ENCODE peak calls at places on chromosomes 13 and 19, in seven cellular contexts. T, E, O, C, K, Q and D are unnamed samples.

GRCh38 chr19:1407662-1408299 is 395 bp downstream of the DAZAP1 start:
- DNase-seq in T (no peak), E (no peak), O (no peak), C (no peak), K (no peak), Q (no peak), D (no peak)

GRCh38 chr13:53782400-53783030 is 753.9 kb downstream of the OLFM4 start:
- DNase-seq in T (no peak), E (peak), O (peak), C (peak), K (peak), Q (peak), D (peak)

GRCh38 chr13:67229438-67230242 is 496 bp downstream of the PCDH9 start:
- DNase-seq in T (no peak), E (no peak), O (no peak), C (no peak), K (no peak), Q (peak), D (no peak)

GRCh38 chr19:56295531-56296455 is 18.8 kb downstream of the ZSCAN5A start:
- DNase-seq in T (no peak), E (no peak), O (no peak), C (no peak), K (no peak), Q (no peak), D (peak)

GRCh38 chr19:11435057-11435832 is at the start of the genes ODAD3 and PRKCSH:
- DNase-seq in T (peak), E (peak), O (peak), C (peak), K (peak), Q (peak), D (peak)

GRCh38 chr19:56973713-56974553 is 133.4 kb upstream of the PEG3 start:
- DNase-seq in T (no peak), E (no peak), O (no peak), C (peak), K (no peak), Q (peak), D (no peak)

GRCh38 chr19:17248011-17248776 is 2.5 kb upstream of the NR2F6 start:
- DNase-seq in T (no peak), E (no peak), O (no peak), C (peak), K (peak), Q (no peak), D (no peak)

GRCh38 chr13:23469901-23470525 is 36.5 kb upstream of the SACS start:
- DNase-seq in T (no peak), E (no peak), O (no peak), C (no peak), K (no peak), Q (no peak), D (no peak)

GRCh38 chr19:14830702-14831101 is 4.3 kb downstream of the OR7A5 start:
- DNase-seq in T (no peak), E (no peak), O (peak), C (no peak), K (no peak), Q (no peak), D (no peak)

GRCh38 chr19:49553451-49554271 is 25.9 kb downstream of the RCN3 start:
- DNase-seq in T (no peak), E (no peak), O (no peak), C (peak), K (no peak), Q (no peak), D (no peak)

GRCh38 chr19:1590641-1591397 is 1.8 kb downstream of the MBD3 start:
- DNase-seq in T (no peak), E (no peak), O (peak), C (peak), K (no peak), Q (peak), D (no peak)

GRCh38 chr19:789473-790052 is 7.7 kb upstream of the PTBP1 start:
- DNase-seq in T (no peak), E (no peak), O (peak), C (peak), K (no peak), Q (no peak), D (no peak)

GRCh38 chr13:35478384-35479222 is 2.1 kb upstream of the MAB21L1 start:
- DNase-seq in T (no peak), E (no peak), O (no peak), C (no peak), K (peak), Q (peak), D (no peak)

GRCh38 chr19:28990522-28990921 is 222.4 kb downstream of the UQCRFS1 start:
- DNase-seq in T (no peak), E (no peak), O (no peak), C (no peak), K (no peak), Q (no peak), D (peak)

GRCh38 chr13:113179374-113180230 is 21.2 kb downstream of the PROZ start:
- DNase-seq in T (no peak), E (no peak), O (peak), C (no peak), K (no peak), Q (no peak), D (no peak)

GRCh38 chr13:44848956-44849748 is 140.1 kb downstream of the NUFIP1 start:
- DNase-seq in T (no peak), E (no peak), O (no peak), C (no peak), K (no peak), Q (no peak), D (no peak)

GRCh38 chr19:5967571-5967970 is 10.4 kb downstream of the RANBP3 start:
- DNase-seq in T (no peak), E (no peak), O (no peak), C (no peak), K (no peak), Q (no peak), D (no peak)

DNA sequence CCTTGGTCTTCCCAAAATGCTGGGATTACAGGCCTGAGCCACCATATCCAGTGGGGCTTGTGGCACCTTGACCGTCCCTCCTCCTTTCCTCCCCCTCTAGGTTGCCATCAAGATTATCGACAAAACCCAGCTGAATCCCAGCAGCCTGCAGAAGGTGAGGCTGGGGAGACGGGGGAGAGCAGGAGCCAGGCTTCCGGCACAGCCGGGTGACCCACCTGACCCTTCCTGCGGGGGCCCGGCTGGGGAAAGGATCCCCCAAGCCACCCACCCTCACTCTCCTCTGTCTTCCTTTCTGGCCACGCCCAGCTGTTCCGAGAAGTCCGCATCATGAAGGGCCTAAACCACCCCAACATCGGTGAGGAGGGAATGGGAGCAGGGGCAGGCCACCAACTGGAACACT is 11.9 kb downstream of the MARK4 start:
- DNase-seq in T (no peak), E (no peak), O (peak), C (no peak), K (no peak), Q (no peak), D (no peak)
- TF ChIP-seq JUND in T (no peak), E (no peak), O (no peak), C (no peak), K (no peak), Q (no peak), D (no peak)

DNA sequence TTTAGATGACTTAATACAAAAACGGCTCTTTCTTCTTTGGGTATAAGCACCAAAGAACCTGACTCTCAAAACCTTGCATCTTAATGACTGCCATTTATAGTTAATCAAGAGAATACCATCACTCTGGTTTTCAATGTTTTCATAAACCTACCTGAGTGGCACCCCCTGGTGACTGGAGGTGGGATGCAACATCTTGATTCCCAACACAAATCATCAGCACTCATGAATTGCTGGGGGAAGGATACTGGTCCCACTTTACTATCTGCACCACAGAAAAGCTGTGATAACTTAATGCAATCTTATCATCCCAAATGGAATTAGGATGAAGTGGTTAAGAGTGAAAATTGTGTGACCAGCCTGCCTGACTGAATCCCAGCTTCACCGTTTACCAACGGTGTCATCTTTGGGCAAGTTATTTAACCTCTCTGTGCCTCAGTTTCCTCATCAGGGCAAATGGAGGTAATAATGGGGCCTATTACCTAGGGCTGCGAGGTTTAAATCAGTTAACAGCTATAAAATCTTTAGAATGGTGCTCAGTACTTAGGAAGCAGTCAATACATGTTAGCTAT is 366.4 kb downstream of the KLF12 start:
- DNase-seq in T (no peak), E (no peak), O (peak), C (peak), K (no peak), Q (peak), D (no peak)
- TF ChIP-seq JUND in T (no peak), E (no peak), O (no peak), C (no peak), K (no peak), Q (no peak), D (no peak)

GRCh38 chr13:107367258-107367657 is 799.3 kb upstream of the ARGLU1 start:
- DNase-seq in T (no peak), E (no peak), O (no peak), C (no peak), K (no peak), Q (no peak), D (no peak)
- TF ChIP-seq JUND in T (no peak), E (no peak), O (no peak), C (no peak), K (no peak), Q (no peak), D (no peak)

GRCh38 chr13:50974268-50974667 is 64.7 kb downstream of the RNASEH2B start:
- DNase-seq in T (no peak), E (no peak), O (no peak), C (no peak), K (no peak), Q (no peak), D (no peak)

GRCh38 chr13:50969691-50970090 is 60.1 kb downstream of the RNASEH2B start:
- DNase-seq in T (no peak), E (no peak), O (no peak), C (peak), K (peak), Q (no peak), D (peak)
- TF ChIP-seq JUND in T (no peak), E (no peak), O (no peak), C (no peak), K (no peak), Q (no peak), D (no peak)

DNA sequence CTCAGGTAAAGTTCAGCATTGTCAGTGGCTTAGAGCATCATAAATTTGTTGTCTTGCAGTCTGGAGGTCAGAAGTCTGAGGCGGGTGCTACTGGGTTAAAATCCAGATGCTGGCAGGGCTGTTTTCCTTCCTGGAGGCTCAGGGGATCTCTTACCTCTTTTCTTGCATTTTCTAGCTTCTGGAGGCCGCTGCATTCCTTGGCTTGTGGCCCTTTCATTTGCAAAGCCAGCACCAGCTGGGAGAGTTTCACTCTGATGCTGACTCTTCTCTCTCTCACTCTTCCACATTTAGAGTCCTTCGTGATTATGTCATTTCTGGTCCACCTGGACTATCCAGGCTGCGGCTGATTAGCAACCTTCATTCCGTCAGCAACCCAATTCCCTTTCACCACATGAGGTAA is 38.1 kb upstream of the SLC10A2 start:
- DNase-seq in T (no peak), E (no peak), O (no peak), C (no peak), K (peak), Q (no peak), D (no peak)
- TF ChIP-seq JUND in T (no peak), E (no peak), O (no peak), C (no peak), K (no peak), Q (no peak), D (no peak)

DNA sequence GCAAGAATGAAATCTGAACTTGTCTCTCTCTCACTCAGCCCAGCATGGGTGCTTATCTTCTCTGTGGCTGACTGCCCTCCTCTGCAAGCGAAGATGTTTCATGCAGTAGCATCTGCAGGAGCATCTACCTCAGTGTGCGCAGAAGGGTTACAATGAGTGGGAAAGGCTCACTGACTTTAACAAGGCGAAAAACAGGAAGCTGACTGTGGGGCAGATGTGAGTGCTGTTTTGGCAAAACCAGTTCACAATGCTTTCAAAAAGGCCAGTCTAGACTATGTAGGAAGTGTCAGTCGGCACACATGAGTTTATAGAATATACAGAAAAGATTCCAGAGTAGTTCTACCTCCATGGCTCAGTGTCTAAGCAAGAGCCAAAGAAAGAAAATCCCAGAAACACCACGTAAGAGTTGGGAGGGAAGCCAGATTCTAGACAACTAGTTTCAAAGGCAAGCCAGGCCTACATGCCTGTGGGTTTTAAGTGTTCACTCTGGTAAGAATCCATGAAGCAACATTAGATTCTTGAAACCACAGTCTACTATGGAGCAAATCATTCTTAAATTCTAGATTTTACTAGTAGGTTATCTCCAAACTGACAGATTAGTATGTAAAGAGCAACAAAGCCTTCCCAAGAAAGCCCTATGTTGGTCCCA is 124.5 kb downstream of the ABCC4 start:
- DNase-seq in T (no peak), E (no peak), O (no peak), C (no peak), K (no peak), Q (no peak), D (no peak)
- TF ChIP-seq JUND in T (no peak), E (no peak), O (no peak), C (no peak), K (no peak), Q (no peak), D (no peak)